ENCODE peak calls at places on chromosomes 2 and 18, in nine cellular contexts. E is KBM-7; M is AG04449; Q is cerebellum; I is activated T-cell treated with anti-CD3 and anti-CD28 coated beads for 1 hour; U is body of pancreas; S is epithelial cell of proximal tubule; N is stimulated activated CD8-positive, alpha-beta memory T cell treated with anti-CD3 and anti-CD28 coated beads, Interleukin-12 subunit alpha, Interleukin-12 subunit beta, amount 100 ng/mL, for 1 hour; Y is SIG-M5. B is an unnamed sample.
A peak's percentile ranks its signal among the peaks of the same experiment; 100 is the strongest.

GRCh38 chr2:135745545-135745944 is 3.9 kb downstream of the UBXN4 start:
- DNase-seq in I (no peak), Q (no peak), M (peak; percentile 72), Y (no peak), U (no peak), E (no peak), S (no peak), N (no peak), B (no peak)

GRCh38 chr2:23824777-23825212 is 102.1 kb downstream of the ATAD2B start:
- DNase-seq in E (peak; percentile 73), Y (no peak), S (no peak), M (no peak), U (no peak), Q (peak; percentile 34), N (no peak), I (no peak), B (peak; percentile 56)

GRCh38 chr2:149438260-149438960 is 108.0 kb downstream of the LYPD6 start:
- DNase-seq in N (no peak), I (no peak), Y (no peak), U (no peak), M (no peak), Q (no peak), E (peak; percentile 5), S (no peak), B (no peak)

GRCh38 chr2:187862715-187863114 is 308.5 kb upstream of the TFPI start:
- DNase-seq in N (no peak), I (no peak), E (no peak), M (no peak), U (no peak), Y (no peak), Q (no peak), S (no peak), B (no peak)

GRCh38 chr2:120531863-120532600 is 186.1 kb downstream of the INHBB start:
- DNase-seq in Q (no peak), M (no peak), U (no peak), I (no peak), S (no peak), N (no peak), Y (no peak), E (no peak), B (no peak)

GRCh38 chr2:165113414-165113813 is 90.4 kb downstream of the SCN3A start:
- DNase-seq in I (no peak), Y (no peak), E (no peak), U (no peak), N (no peak), Q (no peak), S (no peak), M (peak; percentile 3), B (no peak)

GRCh38 chr18:75581336-75582121 is 154.0 kb upstream of the SMIM21 start:
- DNase-seq in M (no peak), I (no peak), Y (no peak), U (no peak), E (no peak), S (no peak), Q (no peak), N (no peak), B (no peak)

GRCh38 chr2:109669731-109670130 is 55.6 kb downstream of the SOWAHC start:
- DNase-seq in S (no peak), E (no peak), Q (no peak), U (no peak), N (no peak), M (no peak), Y (no peak), I (no peak), B (no peak)

GRCh38 chr2:18187214-18187613 is 308.7 kb downstream of the KCNS3 start:
- DNase-seq in U (no peak), Q (no peak), S (no peak), N (no peak), I (no peak), E (no peak), M (no peak), Y (no peak), B (no peak)

GRCh38 chr2:197414039-197414438 is 20.8 kb downstream of the SF3B1 start:
- DNase-seq in M (no peak), U (no peak), N (no peak), S (no peak), Y (no peak), Q (no peak), E (no peak), I (no peak), B (no peak)

GRCh38 chr2:63218800-63219511 is 168.3 kb downstream of the OTX1 start:
- DNase-seq in I (no peak), U (no peak), N (no peak), S (no peak), M (no peak), Q (no peak), E (peak; percentile 81), Y (no peak), B (no peak)